ENCODE peak calls at places on chromosomes 12 and 14, in ten cellular contexts. One of them, this sample, is unnamed.

GRCh38 chr12:123270380-123271181 is 1.1 kb downstream of the CDK2AP1 start:
- DNase-seq in IMR-90: peak
- DNase-seq in stomach: no peak
- DNase-seq in uterus: no peak
- DNase-seq in prostate gland: no peak
- DNase-seq in HCT116: no peak
- DNase-seq in heart left ventricle: peak
- DNase-seq in transverse colon: peak
- DNase-seq in testis: no peak
- DNase-seq in A549: no peak
- DNase-seq in this sample: no peak

GRCh38 chr12:120224304-120225199 is 23.6 kb upstream of the RPLP0 start:
- DNase-seq in IMR-90: no peak
- DNase-seq in stomach: peak
- DNase-seq in uterus: no peak
- DNase-seq in prostate gland: peak
- DNase-seq in HCT116: no peak
- DNase-seq in heart left ventricle: peak
- DNase-seq in transverse colon: peak
- DNase-seq in testis: peak
- DNase-seq in A549: no peak
- DNase-seq in this sample: no peak

GRCh38 chr14:42023452-42023851 is 416.8 kb downstream of the LRFN5 start:
- DNase-seq in IMR-90: no peak
- DNase-seq in stomach: no peak
- DNase-seq in uterus: no peak
- DNase-seq in prostate gland: no peak
- DNase-seq in HCT116: no peak
- DNase-seq in heart left ventricle: no peak
- DNase-seq in transverse colon: no peak
- DNase-seq in testis: no peak
- DNase-seq in A549: no peak
- DNase-seq in this sample: no peak

GRCh38 chr12:117792471-117792870 is 176.3 kb downstream of the KSR2 start:
- DNase-seq in IMR-90: no peak
- DNase-seq in stomach: no peak
- DNase-seq in uterus: no peak
- DNase-seq in prostate gland: no peak
- DNase-seq in HCT116: no peak
- DNase-seq in heart left ventricle: no peak
- DNase-seq in transverse colon: no peak
- DNase-seq in testis: no peak
- DNase-seq in A549: peak
- DNase-seq in this sample: no peak

GRCh38 chr14:72404998-72405397 is 472.8 kb downstream of the RGS6 start:
- DNase-seq in IMR-90: no peak
- DNase-seq in stomach: no peak
- DNase-seq in uterus: no peak
- DNase-seq in prostate gland: no peak
- DNase-seq in HCT116: no peak
- DNase-seq in heart left ventricle: no peak
- DNase-seq in transverse colon: no peak
- DNase-seq in testis: no peak
- DNase-seq in A549: no peak
- DNase-seq in this sample: no peak

GRCh38 chr14:54637829-54638446 is 71.0 kb downstream of the SAMD4A start:
- DNase-seq in IMR-90: peak
- DNase-seq in stomach: no peak
- DNase-seq in uterus: no peak
- DNase-seq in prostate gland: no peak
- DNase-seq in HCT116: no peak
- DNase-seq in heart left ventricle: no peak
- DNase-seq in transverse colon: no peak
- DNase-seq in testis: no peak
- DNase-seq in A549: peak
- DNase-seq in this sample: no peak

GRCh38 chr12:66861157-66861750 is 182.4 kb upstream of the GRIP1 start:
- DNase-seq in IMR-90: peak
- DNase-seq in stomach: peak
- DNase-seq in uterus: peak
- DNase-seq in prostate gland: peak
- DNase-seq in HCT116: peak
- DNase-seq in heart left ventricle: peak
- DNase-seq in transverse colon: peak
- DNase-seq in testis: peak
- DNase-seq in A549: peak
- DNase-seq in this sample: peak

GRCh38 chr14:21965042-21965441 is 291.4 kb upstream of the OR4E1 start:
- DNase-seq in IMR-90: no peak
- DNase-seq in stomach: no peak
- DNase-seq in uterus: no peak
- DNase-seq in prostate gland: no peak
- DNase-seq in HCT116: no peak
- DNase-seq in heart left ventricle: no peak
- DNase-seq in transverse colon: no peak
- DNase-seq in testis: no peak
- DNase-seq in A549: no peak
- DNase-seq in this sample: no peak

DNA sequence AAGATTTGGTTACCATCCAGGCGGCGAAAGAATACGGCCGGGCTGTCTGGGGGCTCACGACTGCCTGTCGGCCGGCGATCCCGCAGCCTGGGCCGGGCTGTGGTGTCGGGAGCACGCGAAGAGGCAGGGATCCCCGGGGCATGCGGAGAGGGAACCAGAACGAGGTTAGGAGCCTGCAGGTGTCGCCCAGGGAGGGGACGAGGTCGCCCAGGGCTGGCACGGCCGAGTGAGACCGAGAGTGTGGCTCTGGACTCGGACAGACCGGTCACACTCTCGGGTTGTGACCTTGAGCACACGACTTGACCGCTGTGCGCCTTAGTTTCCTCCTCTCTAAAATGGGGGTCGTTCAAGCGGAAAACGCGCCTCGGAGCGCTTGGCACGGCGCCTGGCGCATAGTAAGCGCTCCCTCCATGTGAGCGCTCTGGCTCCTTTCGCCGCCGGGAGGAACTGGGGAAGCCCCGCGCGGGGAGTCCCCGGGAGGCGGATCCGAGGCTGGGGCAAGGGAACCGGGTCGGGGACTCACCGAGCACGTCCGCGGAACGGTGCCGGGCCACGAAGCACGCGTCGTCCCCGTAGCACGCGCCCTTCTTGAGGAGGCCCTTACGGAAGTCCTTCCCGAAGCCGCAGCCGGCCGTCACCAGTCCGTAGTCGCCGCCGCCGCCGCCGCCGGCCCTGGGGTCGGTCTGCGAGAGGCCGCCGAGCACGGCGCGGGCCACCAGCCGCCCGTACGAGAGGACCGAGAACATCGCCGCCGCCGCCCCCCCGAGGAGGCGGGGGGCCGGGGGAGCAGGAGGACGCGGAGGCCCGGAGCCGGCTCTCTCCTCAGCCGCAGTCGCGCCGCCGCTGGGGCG is 607 bp downstream of the PPTC7 start:
- DNase-seq in IMR-90: peak
- DNase-seq in stomach: peak
- DNase-seq in uterus: peak
- DNase-seq in prostate gland: peak
- DNase-seq in HCT116: no peak
- DNase-seq in heart left ventricle: peak
- DNase-seq in transverse colon: peak
- DNase-seq in testis: peak
- DNase-seq in A549: peak
- DNase-seq in this sample: peak
- TF ChIP-seq POLR2A in IMR-90: no peak
- TF ChIP-seq POLR2A in stomach: no peak
- TF ChIP-seq POLR2A in uterus: no peak
- TF ChIP-seq POLR2A in prostate gland: peak
- TF ChIP-seq POLR2A in HCT116: no peak
- TF ChIP-seq POLR2A in heart left ventricle: no peak
- TF ChIP-seq POLR2A in transverse colon: peak
- TF ChIP-seq POLR2A in testis: no peak
- TF ChIP-seq POLR2A in A549: no peak
- TF ChIP-seq POLR2A in this sample: no peak

DNA sequence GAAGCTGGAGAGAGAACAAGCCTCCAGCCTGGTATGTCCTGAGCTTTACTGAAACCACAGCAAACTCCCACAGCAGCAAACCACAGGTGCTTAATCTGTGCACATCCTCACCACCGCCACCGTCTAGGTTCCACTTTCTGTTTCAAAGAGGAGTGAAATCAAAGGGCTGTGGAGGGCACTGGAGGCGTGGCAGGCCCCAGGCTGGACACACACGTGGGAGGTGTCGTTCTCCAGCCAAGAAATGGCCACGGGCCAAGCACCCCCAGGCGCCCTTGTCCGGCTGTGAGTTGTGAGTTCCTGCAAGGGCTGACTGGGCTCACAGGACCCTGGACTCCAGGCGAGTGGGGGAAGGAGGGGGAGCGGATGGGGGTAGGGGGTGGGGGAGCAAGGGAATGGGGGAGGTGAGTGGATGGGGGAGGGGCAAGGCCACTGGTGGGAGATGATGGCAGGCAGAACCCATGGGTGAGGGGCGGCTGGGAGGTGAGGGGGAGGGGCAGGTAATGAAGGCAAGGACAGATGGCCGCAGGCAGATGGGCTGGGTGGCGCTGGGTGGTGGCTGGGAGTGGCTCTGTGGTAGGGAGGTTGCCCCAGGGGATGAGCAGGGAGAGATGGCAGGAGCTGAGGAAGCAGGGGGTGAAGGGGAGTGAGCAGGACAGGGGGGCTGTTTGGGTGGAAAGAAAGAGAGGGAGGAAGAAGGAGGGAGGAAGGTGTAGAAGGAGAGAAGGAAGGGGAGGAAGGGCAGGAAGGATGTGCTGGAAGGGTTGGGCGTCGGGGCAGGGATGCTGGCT is 86.7 kb downstream of the NCOR2 start:
- DNase-seq in IMR-90: peak
- DNase-seq in stomach: peak
- DNase-seq in uterus: peak
- DNase-seq in prostate gland: no peak
- DNase-seq in HCT116: no peak
- DNase-seq in heart left ventricle: no peak
- DNase-seq in transverse colon: peak
- DNase-seq in testis: peak
- DNase-seq in A549: peak
- DNase-seq in this sample: peak
- H3K27ac ChIP-seq in IMR-90: no peak
- H3K27ac ChIP-seq in stomach: peak
- H3K27ac ChIP-seq in uterus: peak
- H3K27ac ChIP-seq in prostate gland: no peak
- H3K27ac ChIP-seq in HCT116: peak
- H3K27ac ChIP-seq in heart left ventricle: peak
- H3K27ac ChIP-seq in transverse colon: peak
- H3K27ac ChIP-seq in testis: no peak
- H3K27ac ChIP-seq in A549: peak
- H3K27ac ChIP-seq in this sample: peak

GRCh38 chr12:113425960-113426453 is 3.8 kb downstream of the SDSL start:
- DNase-seq in IMR-90: no peak
- DNase-seq in stomach: no peak
- DNase-seq in uterus: no peak
- DNase-seq in prostate gland: no peak
- DNase-seq in HCT116: no peak
- DNase-seq in heart left ventricle: no peak
- DNase-seq in transverse colon: no peak
- DNase-seq in testis: no peak
- DNase-seq in A549: no peak
- DNase-seq in this sample: no peak
- H3K4me3 ChIP-seq in IMR-90: no peak
- H3K4me3 ChIP-seq in stomach: no peak
- H3K4me3 ChIP-seq in uterus: no peak
- H3K4me3 ChIP-seq in prostate gland: no peak
- H3K4me3 ChIP-seq in HCT116: no peak
- H3K4me3 ChIP-seq in heart left ventricle: no peak
- H3K4me3 ChIP-seq in transverse colon: no peak
- H3K4me3 ChIP-seq in testis: no peak
- H3K4me3 ChIP-seq in A549: no peak
- H3K4me3 ChIP-seq in this sample: no peak

GRCh38 chr12:4274960-4275868 is 1.7 kb downstream of the CCND2 start:
- DNase-seq in IMR-90: peak
- DNase-seq in stomach: no peak
- DNase-seq in uterus: peak
- DNase-seq in prostate gland: no peak
- DNase-seq in HCT116: no peak
- DNase-seq in heart left ventricle: no peak
- DNase-seq in transverse colon: no peak
- DNase-seq in testis: no peak
- DNase-seq in A549: no peak
- DNase-seq in this sample: no peak

GRCh38 chr12:4277856-4278581 is 4.5 kb downstream of the CCND2 start:
- DNase-seq in IMR-90: no peak
- DNase-seq in stomach: no peak
- DNase-seq in uterus: no peak
- DNase-seq in prostate gland: no peak
- DNase-seq in HCT116: no peak
- DNase-seq in heart left ventricle: peak
- DNase-seq in transverse colon: no peak
- DNase-seq in testis: no peak
- DNase-seq in A549: no peak
- DNase-seq in this sample: peak

GRCh38 chr12:4277205-4277543 is 3.6 kb downstream of the CCND2 start:
- DNase-seq in IMR-90: no peak
- DNase-seq in stomach: no peak
- DNase-seq in uterus: no peak
- DNase-seq in prostate gland: no peak
- DNase-seq in HCT116: no peak
- DNase-seq in heart left ventricle: no peak
- DNase-seq in transverse colon: no peak
- DNase-seq in testis: no peak
- DNase-seq in A549: no peak
- DNase-seq in this sample: no peak

GRCh38 chr12:4275869-4276253 is 2.3 kb downstream of the CCND2 start:
- DNase-seq in IMR-90: no peak
- DNase-seq in stomach: no peak
- DNase-seq in uterus: peak
- DNase-seq in prostate gland: no peak
- DNase-seq in HCT116: no peak
- DNase-seq in heart left ventricle: no peak
- DNase-seq in transverse colon: peak
- DNase-seq in testis: no peak
- DNase-seq in A549: no peak
- DNase-seq in this sample: peak

DNA sequence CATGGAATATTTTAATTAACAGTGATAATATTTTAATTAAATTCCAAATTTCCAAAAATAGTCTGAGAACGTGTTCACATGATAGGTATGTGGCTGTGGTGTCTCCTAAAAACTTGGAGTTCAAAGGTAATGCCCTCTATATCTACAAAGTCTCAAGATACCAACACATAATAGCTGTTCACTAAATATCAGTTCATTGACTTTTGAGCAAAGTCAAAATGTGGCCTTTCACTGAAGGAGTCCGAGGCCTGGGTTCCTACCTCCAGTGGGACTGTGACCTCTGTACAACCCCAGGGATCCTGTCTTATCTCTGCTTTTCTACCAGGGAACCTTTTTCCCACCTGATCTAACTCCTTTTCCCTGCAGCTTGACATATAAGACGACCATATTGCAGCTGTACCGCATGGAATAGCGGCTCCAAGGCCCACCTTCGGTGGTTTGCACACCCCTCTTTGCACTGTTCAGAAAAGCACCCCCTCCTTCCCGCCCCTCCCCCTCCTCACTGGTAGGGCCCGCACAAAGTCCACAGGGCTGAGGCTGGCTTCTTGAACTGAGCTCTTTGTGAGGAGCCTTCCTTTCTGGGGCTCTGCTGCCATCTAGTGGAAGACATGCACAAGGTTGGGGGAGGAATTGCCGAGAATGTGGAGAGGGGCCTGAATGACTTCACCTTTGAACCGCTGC is 3.1 kb downstream of the CCND2 start:
- DNase-seq in IMR-90: peak
- DNase-seq in stomach: peak
- DNase-seq in uterus: peak
- DNase-seq in prostate gland: peak
- DNase-seq in HCT116: peak
- DNase-seq in heart left ventricle: peak
- DNase-seq in transverse colon: peak
- DNase-seq in testis: peak
- DNase-seq in A549: peak
- DNase-seq in this sample: peak
- TF ChIP-seq POLR2A in IMR-90: no peak
- TF ChIP-seq POLR2A in stomach: no peak
- TF ChIP-seq POLR2A in uterus: peak
- TF ChIP-seq POLR2A in prostate gland: no peak
- TF ChIP-seq POLR2A in HCT116: no peak
- TF ChIP-seq POLR2A in heart left ventricle: no peak
- TF ChIP-seq POLR2A in transverse colon: no peak
- TF ChIP-seq POLR2A in testis: no peak
- TF ChIP-seq POLR2A in A549: no peak
- TF ChIP-seq POLR2A in this sample: peak

This sample was measured in adrenal gland.